ENCODE peak calls at places on chromosomes 3 and 15, in seven cellular contexts. One of them, this sample, is unnamed.

GRCh38 chr15:68641376-68641775 is 62.6 kb downstream of the CORO2B start:
- DNase-seq in cardiac fibroblast: no peak
- DNase-seq in stimulated activated CD4-positive, alpha-beta T cell treated with anti-CD3 and anti-CD28 coated beads, Interleukin-15, amount 100 ng/mL, for 1 hour: no peak
- DNase-seq in WTC11: no peak
- DNase-seq in fibroblast of pulmonary artery: no peak
- DNase-seq in gastrocnemius medialis: no peak
- DNase-seq in activated CD4-positive, alpha-beta T cell treated with anti-CD3 and anti-CD28 coated beads for 36 hours: no peak
- DNase-seq in this sample: no peak

GRCh38 chr15:95281470-95281869 is 1049.0 kb upstream of the NR2F2 start:
- DNase-seq in cardiac fibroblast: no peak
- DNase-seq in stimulated activated CD4-positive, alpha-beta T cell treated with anti-CD3 and anti-CD28 coated beads, Interleukin-15, amount 100 ng/mL, for 1 hour: no peak
- DNase-seq in WTC11: no peak
- DNase-seq in fibroblast of pulmonary artery: no peak
- DNase-seq in gastrocnemius medialis: no peak
- DNase-seq in activated CD4-positive, alpha-beta T cell treated with anti-CD3 and anti-CD28 coated beads for 36 hours: no peak
- DNase-seq in this sample: no peak

GRCh38 chr3:129650256-129650872 is 43.9 kb upstream of the PLXND1 start:
- DNase-seq in cardiac fibroblast: peak
- DNase-seq in stimulated activated CD4-positive, alpha-beta T cell treated with anti-CD3 and anti-CD28 coated beads, Interleukin-15, amount 100 ng/mL, for 1 hour: no peak
- DNase-seq in WTC11: peak
- DNase-seq in fibroblast of pulmonary artery: peak
- DNase-seq in gastrocnemius medialis: peak
- DNase-seq in activated CD4-positive, alpha-beta T cell treated with anti-CD3 and anti-CD28 coated beads for 36 hours: peak
- DNase-seq in this sample: peak

GRCh38 chr3:138338816-138339215 is 9.2 kb upstream of the NME9 start:
- DNase-seq in cardiac fibroblast: no peak
- DNase-seq in stimulated activated CD4-positive, alpha-beta T cell treated with anti-CD3 and anti-CD28 coated beads, Interleukin-15, amount 100 ng/mL, for 1 hour: no peak
- DNase-seq in WTC11: no peak
- DNase-seq in fibroblast of pulmonary artery: no peak
- DNase-seq in gastrocnemius medialis: peak
- DNase-seq in activated CD4-positive, alpha-beta T cell treated with anti-CD3 and anti-CD28 coated beads for 36 hours: no peak
- DNase-seq in this sample: no peak

GRCh38 chr15:93179704-93180103 is 90.7 kb upstream of the RGMA start:
- DNase-seq in cardiac fibroblast: no peak
- DNase-seq in stimulated activated CD4-positive, alpha-beta T cell treated with anti-CD3 and anti-CD28 coated beads, Interleukin-15, amount 100 ng/mL, for 1 hour: no peak
- DNase-seq in WTC11: peak
- DNase-seq in fibroblast of pulmonary artery: no peak
- DNase-seq in gastrocnemius medialis: no peak
- DNase-seq in activated CD4-positive, alpha-beta T cell treated with anti-CD3 and anti-CD28 coated beads for 36 hours: no peak
- DNase-seq in this sample: no peak

GRCh38 chr15:69976366-69976994 is 121.2 kb downstream of the TLE3 start:
- DNase-seq in cardiac fibroblast: peak
- DNase-seq in stimulated activated CD4-positive, alpha-beta T cell treated with anti-CD3 and anti-CD28 coated beads, Interleukin-15, amount 100 ng/mL, for 1 hour: no peak
- DNase-seq in WTC11: peak
- DNase-seq in fibroblast of pulmonary artery: peak
- DNase-seq in gastrocnemius medialis: no peak
- DNase-seq in activated CD4-positive, alpha-beta T cell treated with anti-CD3 and anti-CD28 coated beads for 36 hours: peak
- DNase-seq in this sample: no peak

GRCh38 chr3:54537506-54537905 is 390.4 kb downstream of the LRTM1 start:
- DNase-seq in cardiac fibroblast: no peak
- DNase-seq in stimulated activated CD4-positive, alpha-beta T cell treated with anti-CD3 and anti-CD28 coated beads, Interleukin-15, amount 100 ng/mL, for 1 hour: no peak
- DNase-seq in WTC11: no peak
- DNase-seq in fibroblast of pulmonary artery: no peak
- DNase-seq in gastrocnemius medialis: no peak
- DNase-seq in activated CD4-positive, alpha-beta T cell treated with anti-CD3 and anti-CD28 coated beads for 36 hours: no peak
- DNase-seq in this sample: no peak

GRCh38 chr3:39519076-39519475 is 51.6 kb downstream of the MOBP start:
- DNase-seq in cardiac fibroblast: no peak
- DNase-seq in stimulated activated CD4-positive, alpha-beta T cell treated with anti-CD3 and anti-CD28 coated beads, Interleukin-15, amount 100 ng/mL, for 1 hour: no peak
- DNase-seq in WTC11: no peak
- DNase-seq in fibroblast of pulmonary artery: no peak
- DNase-seq in gastrocnemius medialis: no peak
- DNase-seq in activated CD4-positive, alpha-beta T cell treated with anti-CD3 and anti-CD28 coated beads for 36 hours: no peak
- DNase-seq in this sample: no peak

GRCh38 chr3:128309026-128309425 is 155.7 kb downstream of the EEFSEC start:
- DNase-seq in cardiac fibroblast: no peak
- DNase-seq in stimulated activated CD4-positive, alpha-beta T cell treated with anti-CD3 and anti-CD28 coated beads, Interleukin-15, amount 100 ng/mL, for 1 hour: no peak
- DNase-seq in WTC11: no peak
- DNase-seq in fibroblast of pulmonary artery: no peak
- DNase-seq in gastrocnemius medialis: no peak
- DNase-seq in activated CD4-positive, alpha-beta T cell treated with anti-CD3 and anti-CD28 coated beads for 36 hours: no peak
- DNase-seq in this sample: peak